ENCODE peak calls at places on chromosomes 2 and 18, in five cellular contexts. J, Q, B, K and O are unnamed samples.
A peak's percentile ranks its signal among the peaks of the same experiment; 100 is the strongest.

GRCh38 chr2:223545830-223546229 is 56.3 kb downstream of the SCG2 start:
- DNase-seq in J (no peak), Q (no peak), K (no peak), B (no peak), O (no peak)

GRCh38 chr2:226631187-226631586 is 168.4 kb downstream of the IRS1 start:
- DNase-seq in J (no peak), K (no peak), B (no peak), Q (no peak), O (no peak)

GRCh38 chr2:206970589-206971375 is 31.5 kb downstream of the CPO start:
- DNase-seq in B (no peak), K (no peak), J (no peak), Q (no peak), O (no peak)

GRCh38 chr18:58668897-58669296 is 2.4 kb upstream of the MALT1 start:
- DNase-seq in B (no peak), K (no peak), J (no peak), Q (no peak), O (no peak)

GRCh38 chr2:232327089-232328037 is 51.2 kb upstream of the ALPP start:
- DNase-seq in Q (peak; percentile 95), B (peak; percentile 29), J (peak; percentile 91), K (peak; percentile 78), O (peak; percentile 80)

GRCh38 chr2:23486676-23487075 is 101.7 kb downstream of the KLHL29 start:
- DNase-seq in B (no peak), K (no peak), Q (no peak), J (no peak), O (no peak)

GRCh38 chr2:147398301-147398700 is 446.5 kb upstream of the ACVR2A start:
- DNase-seq in K (no peak), Q (no peak), J (no peak), B (no peak), O (no peak)

GRCh38 chr2:151042938-151043337 is 218.7 kb downstream of the RBM43 start:
- DNase-seq in J (no peak), B (no peak), K (no peak), Q (no peak), O (no peak)

GRCh38 chr18:59902180-59902992 is 2.6 kb downstream of the PMAIP1 start:
- DNase-seq in K (peak; percentile 56), J (no peak), B (no peak), Q (no peak), O (no peak)

GRCh38 chr2:213232649-213233437 is 51.4 kb upstream of the SPAG16 start:
- DNase-seq in J (no peak), K (no peak), B (no peak), Q (no peak), O (no peak)

GRCh38 chr18:80198391-80198790 is 48.9 kb downstream of the PARD6G start:
- DNase-seq in B (no peak), K (no peak), J (no peak), Q (no peak), O (no peak)

GRCh38 chr2:176285321-176285720 is 16.1 kb downstream of the MTX2 start:
- DNase-seq in K (no peak), B (no peak), J (no peak), Q (no peak), O (no peak)

GRCh38 chr18:7037470-7037869 is 80.1 kb downstream of the LAMA1 start:
- DNase-seq in K (no peak), J (no peak), B (no peak), Q (no peak), O (no peak)

GRCh38 chr18:47730795-47731194 is 199.7 kb downstream of the SMAD2 start:
- DNase-seq in Q (no peak), B (no peak), J (no peak), K (peak; percentile 16), O (no peak)

GRCh38 chr18:22556271-22556990 is 138.7 kb upstream of the CTAGE1 start:
- DNase-seq in Q (no peak), K (no peak), J (no peak), B (no peak), O (peak; percentile 66)